ENCODE peak calls at places on chromosomes 13 and 19, in nine cellular contexts. One of them, this sample, is unnamed.

GRCh38 chr13:77479326-77479725 is 56.2 kb upstream of the SCEL start:
- DNase-seq in ovary: no peak
- DNase-seq in B cell: no peak
- DNase-seq in heart right ventricle: no peak
- DNase-seq in cardiac muscle cell: no peak
- DNase-seq in cardiac fibroblast: no peak
- DNase-seq in body of pancreas: no peak
- DNase-seq in left ventricle myocardium inferior: no peak
- DNase-seq in CD8-positive, alpha-beta T cell: no peak
- DNase-seq in this sample: no peak

GRCh38 chr13:47499358-47500150 is 501.5 kb downstream of the SUCLA2 start:
- DNase-seq in ovary: no peak
- DNase-seq in B cell: no peak
- DNase-seq in heart right ventricle: no peak
- DNase-seq in cardiac muscle cell: peak; percentile 71
- DNase-seq in cardiac fibroblast: peak; percentile 78
- DNase-seq in body of pancreas: no peak
- DNase-seq in left ventricle myocardium inferior: no peak
- DNase-seq in CD8-positive, alpha-beta T cell: no peak
- DNase-seq in this sample: no peak

GRCh38 chr13:113448545-113448884 is 4.8 kb downstream of the ADPRHL1 start:
- DNase-seq in ovary: no peak
- DNase-seq in B cell: no peak
- DNase-seq in heart right ventricle: peak; percentile 73
- DNase-seq in cardiac muscle cell: no peak
- DNase-seq in cardiac fibroblast: no peak
- DNase-seq in body of pancreas: peak; percentile 83
- DNase-seq in left ventricle myocardium inferior: peak; percentile 78
- DNase-seq in CD8-positive, alpha-beta T cell: no peak
- DNase-seq in this sample: no peak

GRCh38 chr13:92297971-92298942 is 899.8 kb downstream of the GPC5 start:
- DNase-seq in ovary: no peak
- DNase-seq in B cell: no peak
- DNase-seq in heart right ventricle: no peak
- DNase-seq in cardiac muscle cell: no peak
- DNase-seq in cardiac fibroblast: no peak
- DNase-seq in body of pancreas: no peak
- DNase-seq in left ventricle myocardium inferior: no peak
- DNase-seq in CD8-positive, alpha-beta T cell: no peak
- DNase-seq in this sample: no peak

GRCh38 chr13:102012299-102013293 is 389.3 kb downstream of the FGF14 start:
- DNase-seq in ovary: no peak
- DNase-seq in B cell: no peak
- DNase-seq in heart right ventricle: peak; percentile 17
- DNase-seq in cardiac muscle cell: no peak
- DNase-seq in cardiac fibroblast: no peak
- DNase-seq in body of pancreas: no peak
- DNase-seq in left ventricle myocardium inferior: peak; percentile 35
- DNase-seq in CD8-positive, alpha-beta T cell: no peak
- DNase-seq in this sample: no peak

GRCh38 chr13:73754727-73755292 is 379.4 kb downstream of the KLF12 start:
- DNase-seq in ovary: no peak
- DNase-seq in B cell: no peak
- DNase-seq in heart right ventricle: no peak
- DNase-seq in cardiac muscle cell: peak; percentile 77
- DNase-seq in cardiac fibroblast: peak; percentile 80
- DNase-seq in body of pancreas: peak; percentile 34
- DNase-seq in left ventricle myocardium inferior: no peak
- DNase-seq in CD8-positive, alpha-beta T cell: peak; percentile 38
- DNase-seq in this sample: no peak

GRCh38 chr13:37476874-37477273 is 121.7 kb downstream of the POSTN start:
- DNase-seq in ovary: no peak
- DNase-seq in B cell: no peak
- DNase-seq in heart right ventricle: no peak
- DNase-seq in cardiac muscle cell: peak; percentile 15
- DNase-seq in cardiac fibroblast: peak; percentile 51
- DNase-seq in body of pancreas: no peak
- DNase-seq in left ventricle myocardium inferior: peak; percentile 14
- DNase-seq in CD8-positive, alpha-beta T cell: no peak
- DNase-seq in this sample: no peak

GRCh38 chr13:77136902-77137420 is 110.0 kb upstream of the FBXL3 start:
- DNase-seq in ovary: no peak
- DNase-seq in B cell: no peak
- DNase-seq in heart right ventricle: no peak
- DNase-seq in cardiac muscle cell: peak; percentile 65
- DNase-seq in cardiac fibroblast: peak; percentile 59
- DNase-seq in body of pancreas: no peak
- DNase-seq in left ventricle myocardium inferior: no peak
- DNase-seq in CD8-positive, alpha-beta T cell: no peak
- DNase-seq in this sample: no peak

GRCh38 chr13:101475536-101475935 is 23.1 kb downstream of the ITGBL1 start:
- DNase-seq in ovary: no peak
- DNase-seq in B cell: no peak
- DNase-seq in heart right ventricle: no peak
- DNase-seq in cardiac muscle cell: no peak
- DNase-seq in cardiac fibroblast: no peak
- DNase-seq in body of pancreas: no peak
- DNase-seq in left ventricle myocardium inferior: no peak
- DNase-seq in CD8-positive, alpha-beta T cell: no peak
- DNase-seq in this sample: no peak

GRCh38 chr13:46896346-46897138 is at the start of gene HTR2A:
- DNase-seq in ovary: peak; percentile 46
- DNase-seq in B cell: no peak
- DNase-seq in heart right ventricle: no peak
- DNase-seq in cardiac muscle cell: peak; percentile 58
- DNase-seq in cardiac fibroblast: peak; percentile 33
- DNase-seq in body of pancreas: peak; percentile 18
- DNase-seq in left ventricle myocardium inferior: peak; percentile 23
- DNase-seq in CD8-positive, alpha-beta T cell: no peak
- DNase-seq in this sample: no peak

GRCh38 chr19:14476663-14477401 is 1.7 kb upstream of the PTGER1 start:
- DNase-seq in ovary: no peak
- DNase-seq in B cell: no peak
- DNase-seq in heart right ventricle: no peak
- DNase-seq in cardiac muscle cell: peak; percentile 92
- DNase-seq in cardiac fibroblast: peak; percentile 45
- DNase-seq in body of pancreas: no peak
- DNase-seq in left ventricle myocardium inferior: no peak
- DNase-seq in CD8-positive, alpha-beta T cell: peak; percentile 52
- DNase-seq in this sample: peak; percentile 92

GRCh38 chr19:32870154-32870573 is 597 bp upstream of the SLC7A9 start:
- DNase-seq in ovary: no peak
- DNase-seq in B cell: no peak
- DNase-seq in heart right ventricle: no peak
- DNase-seq in cardiac muscle cell: no peak
- DNase-seq in cardiac fibroblast: no peak
- DNase-seq in body of pancreas: no peak
- DNase-seq in left ventricle myocardium inferior: no peak
- DNase-seq in CD8-positive, alpha-beta T cell: no peak
- DNase-seq in this sample: no peak

GRCh38 chr19:3959766-3960131 is 11.2 kb downstream of the DAPK3 start:
- DNase-seq in ovary: no peak
- DNase-seq in B cell: no peak
- DNase-seq in heart right ventricle: no peak
- DNase-seq in cardiac muscle cell: no peak
- DNase-seq in cardiac fibroblast: no peak
- DNase-seq in body of pancreas: no peak
- DNase-seq in left ventricle myocardium inferior: no peak
- DNase-seq in CD8-positive, alpha-beta T cell: no peak
- DNase-seq in this sample: no peak

GRCh38 chr13:106507560-106508274 is 27.7 kb downstream of the EFNB2 start:
- DNase-seq in ovary: no peak
- DNase-seq in B cell: no peak
- DNase-seq in heart right ventricle: no peak
- DNase-seq in cardiac muscle cell: peak; percentile 96
- DNase-seq in cardiac fibroblast: peak; percentile 97
- DNase-seq in body of pancreas: no peak
- DNase-seq in left ventricle myocardium inferior: no peak
- DNase-seq in CD8-positive, alpha-beta T cell: no peak
- DNase-seq in this sample: peak; percentile 84

GRCh38 chr13:63408227-63409202 is 1992.9 kb upstream of the PCDH20 start:
- DNase-seq in ovary: no peak
- DNase-seq in B cell: no peak
- DNase-seq in heart right ventricle: no peak
- DNase-seq in cardiac muscle cell: peak; percentile 33
- DNase-seq in cardiac fibroblast: no peak
- DNase-seq in body of pancreas: no peak
- DNase-seq in left ventricle myocardium inferior: no peak
- DNase-seq in CD8-positive, alpha-beta T cell: no peak
- DNase-seq in this sample: no peak

GRCh38 chr13:63403726-63404125 is 1988.1 kb upstream of the PCDH20 start:
- DNase-seq in ovary: no peak
- DNase-seq in B cell: no peak
- DNase-seq in heart right ventricle: no peak
- DNase-seq in cardiac muscle cell: no peak
- DNase-seq in cardiac fibroblast: no peak
- DNase-seq in body of pancreas: no peak
- DNase-seq in left ventricle myocardium inferior: no peak
- DNase-seq in CD8-positive, alpha-beta T cell: no peak
- DNase-seq in this sample: no peak
- TF ChIP-seq CTCF in ovary: no peak
- TF ChIP-seq CTCF in B cell: no peak
- TF ChIP-seq CTCF in heart right ventricle: no peak
- TF ChIP-seq CTCF in cardiac muscle cell: no peak
- TF ChIP-seq CTCF in cardiac fibroblast: no peak
- TF ChIP-seq CTCF in body of pancreas: no peak
- TF ChIP-seq CTCF in left ventricle myocardium inferior: no peak
- TF ChIP-seq CTCF in CD8-positive, alpha-beta T cell: no peak
- TF ChIP-seq CTCF in this sample: no peak

DNA sequence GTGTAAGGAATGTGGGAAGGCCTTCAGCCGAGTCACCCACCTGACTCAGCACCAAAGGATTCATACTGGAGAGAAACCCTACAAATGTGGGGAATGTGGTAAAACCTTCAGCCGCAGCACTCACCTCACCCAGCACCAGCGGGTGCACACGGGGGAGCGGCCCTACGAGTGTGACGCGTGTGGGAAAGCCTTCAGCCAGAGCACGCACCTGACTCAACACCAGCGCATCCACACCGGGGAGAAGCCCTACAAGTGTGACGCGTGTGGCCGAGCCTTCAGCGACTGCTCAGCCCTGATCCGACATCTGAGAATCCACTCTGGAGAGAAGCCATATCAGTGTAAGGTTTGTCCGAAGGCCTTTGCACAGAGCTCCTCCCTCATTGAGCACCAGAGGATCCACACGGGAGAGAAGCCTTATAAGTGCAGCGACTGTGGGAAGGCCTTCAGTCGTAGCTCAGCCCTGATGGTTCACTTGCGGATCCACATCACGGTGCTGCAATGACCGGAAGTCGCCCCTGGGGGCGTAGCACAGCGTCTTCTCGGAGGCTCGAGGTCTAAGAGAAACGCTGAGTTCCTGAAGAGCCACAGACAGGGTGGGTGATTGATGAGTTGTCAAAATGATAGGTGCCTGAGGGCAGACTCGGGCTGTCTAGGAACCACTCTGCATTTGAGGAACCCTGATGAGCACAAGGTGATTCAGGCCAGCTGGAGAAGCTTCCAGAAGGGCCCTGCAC is 12.2 kb downstream of the ZSCAN22 start:
- DNase-seq in ovary: no peak
- DNase-seq in B cell: no peak
- DNase-seq in heart right ventricle: no peak
- DNase-seq in cardiac muscle cell: no peak
- DNase-seq in cardiac fibroblast: peak; percentile 22
- DNase-seq in body of pancreas: no peak
- DNase-seq in left ventricle myocardium inferior: no peak
- DNase-seq in CD8-positive, alpha-beta T cell: no peak
- DNase-seq in this sample: no peak
- TF ChIP-seq CTCF in ovary: no peak
- TF ChIP-seq CTCF in B cell: no peak
- TF ChIP-seq CTCF in heart right ventricle: no peak
- TF ChIP-seq CTCF in cardiac muscle cell: no peak
- TF ChIP-seq CTCF in cardiac fibroblast: no peak
- TF ChIP-seq CTCF in body of pancreas: no peak
- TF ChIP-seq CTCF in left ventricle myocardium inferior: no peak
- TF ChIP-seq CTCF in CD8-positive, alpha-beta T cell: no peak
- TF ChIP-seq CTCF in this sample: no peak

GRCh38 chr13:29925457-29925856 is 75.0 kb upstream of the UBL3 start:
- DNase-seq in ovary: no peak
- DNase-seq in B cell: no peak
- DNase-seq in heart right ventricle: peak; percentile 30
- DNase-seq in cardiac muscle cell: peak; percentile 96
- DNase-seq in cardiac fibroblast: peak; percentile 86
- DNase-seq in body of pancreas: peak; percentile 96
- DNase-seq in left ventricle myocardium inferior: peak; percentile 55
- DNase-seq in CD8-positive, alpha-beta T cell: no peak
- DNase-seq in this sample: no peak

GRCh38 chr13:29924951-29925350 is 74.5 kb upstream of the UBL3 start:
- DNase-seq in ovary: no peak
- DNase-seq in B cell: no peak
- DNase-seq in heart right ventricle: no peak
- DNase-seq in cardiac muscle cell: no peak
- DNase-seq in cardiac fibroblast: no peak
- DNase-seq in body of pancreas: peak; percentile 45
- DNase-seq in left ventricle myocardium inferior: no peak
- DNase-seq in CD8-positive, alpha-beta T cell: no peak
- DNase-seq in this sample: no peak

GRCh38 chr13:29922896-29923295 is 72.5 kb upstream of the UBL3 start:
- DNase-seq in ovary: no peak
- DNase-seq in B cell: no peak
- DNase-seq in heart right ventricle: no peak
- DNase-seq in cardiac muscle cell: peak; percentile 67
- DNase-seq in cardiac fibroblast: peak; percentile 83
- DNase-seq in body of pancreas: no peak
- DNase-seq in left ventricle myocardium inferior: no peak
- DNase-seq in CD8-positive, alpha-beta T cell: no peak
- DNase-seq in this sample: no peak

GRCh38 chr13:29923554-29924481 is 73.4 kb upstream of the UBL3 start:
- DNase-seq in ovary: peak; percentile 76
- DNase-seq in B cell: peak; percentile 49
- DNase-seq in heart right ventricle: peak; percentile 34
- DNase-seq in cardiac muscle cell: peak; percentile 95
- DNase-seq in cardiac fibroblast: peak; percentile 99
- DNase-seq in body of pancreas: peak; percentile 96
- DNase-seq in left ventricle myocardium inferior: peak; percentile 42
- DNase-seq in CD8-positive, alpha-beta T cell: peak; percentile 63
- DNase-seq in this sample: peak; percentile 93

DNA sequence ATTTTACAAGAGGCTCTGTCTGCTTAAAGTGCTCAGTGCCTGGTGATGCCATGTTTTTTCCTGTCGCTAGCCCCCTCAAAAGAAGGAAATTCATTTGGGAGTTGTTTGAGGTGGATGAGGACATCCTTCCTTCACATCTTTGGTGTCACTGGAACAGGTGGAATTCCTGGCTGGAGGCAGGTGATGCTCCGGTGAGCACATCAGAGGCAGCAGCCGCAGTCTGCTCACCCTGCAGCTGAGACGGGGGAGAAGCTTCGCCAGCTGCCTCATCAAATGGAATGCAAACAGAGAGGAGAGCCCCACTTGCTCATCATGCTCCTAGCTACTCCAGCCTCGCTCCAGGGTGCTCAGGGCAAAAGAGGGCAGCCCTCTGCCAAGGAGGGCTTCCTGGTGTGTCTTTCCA is 74.1 kb upstream of the UBL3 start:
- DNase-seq in ovary: no peak
- DNase-seq in B cell: no peak
- DNase-seq in heart right ventricle: no peak
- DNase-seq in cardiac muscle cell: peak; percentile 20
- DNase-seq in cardiac fibroblast: peak; percentile 69
- DNase-seq in body of pancreas: no peak
- DNase-seq in left ventricle myocardium inferior: no peak
- DNase-seq in CD8-positive, alpha-beta T cell: no peak
- DNase-seq in this sample: no peak
- TF ChIP-seq CTCF in ovary: no peak
- TF ChIP-seq CTCF in B cell: peak; percentile 66
- TF ChIP-seq CTCF in heart right ventricle: no peak
- TF ChIP-seq CTCF in cardiac muscle cell: no peak
- TF ChIP-seq CTCF in cardiac fibroblast: no peak
- TF ChIP-seq CTCF in body of pancreas: no peak
- TF ChIP-seq CTCF in left ventricle myocardium inferior: no peak
- TF ChIP-seq CTCF in CD8-positive, alpha-beta T cell: no peak
- TF ChIP-seq CTCF in this sample: peak; percentile 69

GRCh38 chr19:24159707-24160106 is 72.7 kb downstream of the ZNF254 start:
- DNase-seq in ovary: no peak
- DNase-seq in B cell: no peak
- DNase-seq in heart right ventricle: no peak
- DNase-seq in cardiac muscle cell: peak; percentile 4
- DNase-seq in cardiac fibroblast: peak; percentile 23
- DNase-seq in body of pancreas: no peak
- DNase-seq in left ventricle myocardium inferior: no peak
- DNase-seq in CD8-positive, alpha-beta T cell: no peak
- DNase-seq in this sample: no peak
- TF ChIP-seq CTCF in ovary: no peak
- TF ChIP-seq CTCF in B cell: no peak
- TF ChIP-seq CTCF in heart right ventricle: peak; percentile 36
- TF ChIP-seq CTCF in cardiac muscle cell: peak; percentile 32
- TF ChIP-seq CTCF in cardiac fibroblast: peak; percentile 60
- TF ChIP-seq CTCF in body of pancreas: no peak
- TF ChIP-seq CTCF in left ventricle myocardium inferior: peak; percentile 44
- TF ChIP-seq CTCF in CD8-positive, alpha-beta T cell: no peak
- TF ChIP-seq CTCF in this sample: no peak

This sample was measured in RWPE2.